ENCODE peak calls at places on chromosomes 2 and 18, in four cellular contexts. O is IMR-90, G is A549, L is OCI-LY7. R is an unnamed sample.
A peak's percentile ranks its signal among the peaks of the same experiment; 100 is the strongest.

GRCh38 chr2:238141541-238142318 is 3.3 kb downstream of the KLHL30 start:
- DNase-seq in O (no peak), G (peak; percentile 78), L (no peak), R (no peak)

GRCh38 chr18:31648458-31648857 is 35.9 kb downstream of the B4GALT6 start:
- DNase-seq in O (no peak), G (no peak), L (no peak), R (no peak)

GRCh38 chr2:106638043-106638442 is 150.9 kb downstream of the CD8B2 start:
- DNase-seq in O (peak; percentile 1), G (peak; percentile 39), L (peak; percentile 17), R (peak; percentile 24)

GRCh38 chr2:186459009-186459408 is 27.1 kb upstream of the ZC3H15 start:
- DNase-seq in O (peak; percentile 28), G (peak; percentile 47), L (peak; percentile 29), R (peak; percentile 42)

GRCh38 chr2:121519732-121520640 is 10.7 kb upstream of the RNU4ATAC start:
- DNase-seq in O (peak; percentile 23), G (no peak), L (no peak), R (peak; percentile 37)

GRCh38 chr2:191198271-191198670 is 46.9 kb upstream of the MYO1B start:
- DNase-seq in O (no peak), G (no peak), L (no peak), R (no peak)

GRCh38 chr2:233300401-233300800 is 7.2 kb upstream of the SAG start:
- DNase-seq in O (peak; percentile 30), G (no peak), L (no peak), R (peak; percentile 58)

GRCh38 chr2:208373460-208374089 is 33.0 kb upstream of the PTH2R start:
- DNase-seq in O (peak; percentile 54), G (peak; percentile 67), L (peak; percentile 54), R (peak; percentile 68)

GRCh38 chr2:239328306-239329191 is 72.3 kb downstream of the HDAC4 start:
- DNase-seq in O (peak; percentile 98), G (no peak), L (no peak), R (peak; percentile 93)

GRCh38 chr2:238424313-238424700 is 2.4 kb upstream of the ASB1 start:
- DNase-seq in O (peak; percentile 33), G (no peak), L (no peak), R (peak; percentile 83)

GRCh38 chr2:33848486-33848885 is 249.4 kb upstream of the FAM98A start:
- DNase-seq in O (peak; percentile 80), G (no peak), L (no peak), R (peak; percentile 35)

GRCh38 chr2:204012081-204012653 is 75.6 kb downstream of the ICOS start:
- DNase-seq in O (no peak), G (no peak), L (no peak), R (no peak)

GRCh38 chr2:28802975-28803429 is 7.6 kb upstream of the SPDYA start:
- DNase-seq in O (peak; percentile 81), G (peak; percentile 63), L (no peak), R (peak; percentile 45)

GRCh38 chr2:174914894-174915760 is 90.1 kb downstream of the CHN1 start:
- DNase-seq in O (no peak), G (no peak), L (no peak), R (peak; percentile 7)

GRCh38 chr2:128324008-128324896 is 5.6 kb upstream of the HS6ST1 start:
- DNase-seq in O (no peak), G (no peak), L (no peak), R (no peak)

GRCh38 chr18:9108911-9109310 is 6.4 kb downstream of the NDUFV2 start:
- DNase-seq in O (no peak), G (no peak), L (no peak), R (no peak)

GRCh38 chr2:217076651-217077232 is 216.9 kb upstream of the TNP1 start:
- DNase-seq in O (no peak), G (no peak), L (no peak), R (no peak)

GRCh38 chr2:143284087-143284675 is 155.0 kb downstream of the ARHGAP15 start:
- DNase-seq in O (peak; percentile 50), G (peak; percentile 51), L (peak; percentile 70), R (peak; percentile 34)

GRCh38 chr2:56169521-56169920 is 14.3 kb upstream of the CCDC85A start:
- DNase-seq in O (no peak), G (no peak), L (no peak), R (no peak)

GRCh38 chr18:58290059-58290747 is 246.2 kb downstream of the NEDD4L start:
- DNase-seq in O (peak; percentile 80), G (no peak), L (no peak), R (peak; percentile 73)

GRCh38 chr2:241859436-241860183 is 916 bp upstream of the PDCD1 start:
- DNase-seq in O (peak; percentile 36), G (no peak), L (no peak), R (no peak)

GRCh38 chr2:23291274-23291673 is 93.7 kb upstream of the KLHL29 start:
- DNase-seq in O (no peak), G (no peak), L (no peak), R (no peak)

DNA sequence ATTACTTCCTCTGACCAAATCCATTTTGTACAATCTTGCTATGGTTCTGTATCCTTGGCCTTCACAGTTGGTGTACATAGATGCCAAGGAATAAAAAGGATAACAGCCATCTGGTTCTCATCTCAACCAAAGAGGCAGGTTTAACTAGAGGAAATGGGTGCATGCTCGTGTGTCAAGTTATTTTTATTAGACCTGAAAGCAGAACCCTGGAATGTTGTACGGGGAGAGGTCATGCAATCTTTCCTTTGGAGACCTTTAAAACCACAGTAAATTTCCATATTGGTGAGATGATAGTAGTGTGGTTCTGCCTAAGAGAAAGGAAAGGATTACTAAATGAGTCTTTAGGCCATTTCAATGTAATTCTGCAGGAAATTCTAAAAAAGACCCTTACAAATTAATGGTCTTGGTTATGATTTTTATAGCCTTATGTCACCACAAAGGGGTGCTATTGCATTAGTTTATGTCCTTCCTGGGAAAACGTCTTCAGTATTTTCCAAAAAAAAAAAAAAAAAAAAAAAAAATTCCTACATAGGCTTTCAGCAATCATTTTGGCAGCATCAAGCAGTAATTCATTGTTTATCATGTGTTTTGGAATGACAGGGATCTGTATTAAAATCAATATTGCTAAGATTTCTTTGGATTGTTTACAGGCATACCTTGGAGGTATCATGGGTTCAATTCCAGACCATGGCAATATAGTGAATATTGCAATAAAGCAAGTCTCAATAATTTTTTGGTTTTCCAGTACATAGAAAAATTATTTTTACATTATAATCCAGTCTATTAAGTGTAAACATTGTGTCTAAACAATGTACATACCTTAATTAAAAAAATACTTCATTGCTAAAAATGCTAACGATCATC is 270.8 kb downstream of the NYAP2 start:
- DNase-seq in O (peak; percentile 74), G (peak; percentile 63), L (peak; percentile 9), R (peak; percentile 81)
- H3K4me2 ChIP-seq in O (no peak overlapping the region), G (no peak overlapping the region), L (no peak overlapping the region), R (no peak overlapping the region)

GRCh38 chr18:76265375-76266225 is 229.4 kb downstream of the ZNF516 start:
- DNase-seq in O (peak; percentile 38), G (no peak), L (no peak), R (no peak)
- H3K4me1 ChIP-seq in O (peaks cover 3% of the 10 kb centered on the region), G (no peaks in the 10 kb centered on the region), L (no peaks in the 10 kb centered on the region), R (peaks cover 3% of the 10 kb centered on the region)

DNA sequence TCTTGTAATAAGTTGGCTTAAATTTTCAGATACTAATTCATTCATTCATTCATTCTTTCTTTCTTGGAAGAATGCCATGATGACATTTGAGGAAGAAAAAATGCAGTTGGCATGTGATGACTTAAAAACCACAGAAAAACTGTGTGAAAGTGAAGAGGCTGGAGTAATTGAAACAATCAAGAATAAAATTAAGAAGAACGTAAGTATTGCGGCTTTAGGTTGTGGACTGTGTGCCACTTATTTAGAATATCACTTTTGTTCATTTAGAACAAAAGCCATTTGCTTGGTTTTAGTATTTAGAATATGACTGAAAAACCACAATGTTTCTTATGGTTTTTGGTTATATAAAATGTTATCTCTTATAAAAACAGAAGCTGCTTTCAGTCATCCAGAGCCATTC is 51.4 kb downstream of the TTC39C start:
- DNase-seq in O (no peak), G (no peak), L (no peak), R (no peak)
- H3K4me2 ChIP-seq in O (no peak overlapping the region), G (no peak overlapping the region), L (no peak overlapping the region), R (no peak overlapping the region)

DNA sequence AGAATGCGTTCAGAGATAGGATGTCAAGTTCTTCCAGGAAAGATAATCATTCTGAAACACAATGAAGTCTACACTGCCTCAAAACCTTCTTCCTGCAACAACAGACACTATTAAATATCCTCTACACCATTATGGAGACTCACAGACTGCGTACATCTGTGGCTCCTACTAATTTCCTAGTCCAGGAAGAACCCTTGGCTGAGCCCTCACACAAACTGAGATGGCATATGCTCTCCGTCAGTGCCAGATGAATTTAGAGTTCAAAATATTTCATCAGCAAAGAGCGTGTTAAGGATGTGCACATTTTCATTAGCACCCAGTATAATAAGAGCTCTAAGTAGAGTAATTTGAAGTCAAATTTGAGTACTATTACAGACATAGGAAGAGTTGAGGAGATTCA is 117.2 kb downstream of the TCF4 start:
- DNase-seq in O (no peak), G (no peak), L (no peak), R (no peak)
- H3K4me1 ChIP-seq in O (no peaks in the 10 kb centered on the region), G (no peaks in the 10 kb centered on the region), L (peaks cover 20% of the 10 kb centered on the region), R (no peaks in the 10 kb centered on the region)

GRCh38 chr2:71000780-71001591 is 6.3 kb upstream of the TEX261 start:
- DNase-seq in O (peak; percentile 60), G (peak; percentile 80), L (peak; percentile 87), R (peak; percentile 45)
- H3K4me2 ChIP-seq in O (peak overlapping the region; percentile 96), G (peak overlapping the region; percentile 85), L (peak overlapping the region; percentile 67), R (peak overlapping the region; percentile 39)

DNA sequence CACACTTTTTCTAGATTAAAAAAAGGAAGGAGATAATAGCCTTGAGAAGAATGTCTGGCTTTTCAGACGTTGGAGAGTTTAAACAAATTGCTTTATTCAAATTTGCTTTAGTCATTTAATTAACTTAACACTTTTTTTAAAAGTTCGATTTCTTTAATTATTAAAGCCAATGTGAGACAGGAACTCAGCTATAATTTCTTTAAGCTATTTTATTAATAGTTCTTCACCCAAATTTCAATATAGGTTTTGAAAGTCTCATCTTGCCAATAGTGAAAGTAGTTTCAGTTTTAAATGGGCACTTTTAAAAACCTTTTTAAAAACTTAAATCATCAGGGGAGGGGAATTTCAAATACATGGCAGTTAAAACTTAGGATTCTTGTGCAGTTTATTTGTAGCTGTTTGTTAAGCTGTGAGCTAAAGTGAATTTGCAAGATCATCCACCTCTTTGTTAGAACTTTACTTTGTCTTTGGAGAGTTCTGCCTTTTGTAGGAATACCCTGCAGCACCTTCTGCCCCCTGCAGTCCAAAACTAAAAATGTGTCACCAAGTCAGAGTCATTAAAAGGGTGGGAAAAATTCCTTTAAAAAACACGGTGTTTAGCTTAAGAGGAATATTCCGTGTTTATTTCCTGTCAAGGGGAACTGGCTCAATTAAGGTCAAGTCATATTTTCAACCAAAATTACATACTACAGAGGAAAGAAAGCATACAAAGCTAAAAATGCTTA is 4.6 kb downstream of the TGIF1 start:
- DNase-seq in O (peak; percentile 72), G (peak; percentile 80), L (peak; percentile 61), R (peak; percentile 70)
- H3K4me1 ChIP-seq in O (peaks cover 16% of the 10 kb centered on the region), G (peaks cover 26% of the 10 kb centered on the region), L (peaks cover 48% of the 10 kb centered on the region), R (peaks cover 12% of the 10 kb centered on the region)

GRCh38 chr2:26758790-26759321 is 5.2 kb upstream of the SLC35F6 start:
- DNase-seq in O (peak; percentile 39), G (no peak), L (no peak), R (peak; percentile 67)
- H3K4me2 ChIP-seq in O (no peak overlapping the region), G (peak overlapping the region; percentile 70), L (no peak overlapping the region), R (no peak overlapping the region)

R was measured in fibroblast of lung.